ENCODE peak calls at places on chromosomes 16 and 17, in nine cellular contexts. One of them, this sample, is unnamed.

GRCh38 chr16:55325458-55326109 is 1.6 kb downstream of the IRX6 start:
- DNase-seq in progenitor cell of endocrine pancreas: no peak
- DNase-seq in RPMI8226: no peak
- DNase-seq in retinal pigment epithelial cell: no peak
- DNase-seq in GM23338: peak; percentile 13
- DNase-seq in stimulated activated CD4-positive, alpha-beta T cell treated with anti-CD3 and anti-CD28 coated beads, Interleukin-1b, Interleukin-23, amount 100 ng/mL, for 24 hours: no peak
- DNase-seq in fibroblast of lung: no peak
- DNase-seq in iPS-NIHi11: no peak
- DNase-seq in NCI-H748 treated with DMSO at 0.1 percent for 48 hours: no peak
- DNase-seq in this sample: no peak

GRCh38 chr16:23692190-23692837 is 13.6 kb downstream of the PLK1 start:
- DNase-seq in progenitor cell of endocrine pancreas: no peak
- DNase-seq in RPMI8226: no peak
- DNase-seq in retinal pigment epithelial cell: no peak
- DNase-seq in GM23338: no peak
- DNase-seq in stimulated activated CD4-positive, alpha-beta T cell treated with anti-CD3 and anti-CD28 coated beads, Interleukin-1b, Interleukin-23, amount 100 ng/mL, for 24 hours: no peak
- DNase-seq in fibroblast of lung: no peak
- DNase-seq in iPS-NIHi11: no peak
- DNase-seq in NCI-H748 treated with DMSO at 0.1 percent for 48 hours: no peak
- DNase-seq in this sample: no peak

GRCh38 chr17:28578246-28579195 is 1.8 kb upstream of the ALDOC start:
- DNase-seq in progenitor cell of endocrine pancreas: no peak
- DNase-seq in RPMI8226: no peak
- DNase-seq in retinal pigment epithelial cell: no peak
- DNase-seq in GM23338: no peak
- DNase-seq in stimulated activated CD4-positive, alpha-beta T cell treated with anti-CD3 and anti-CD28 coated beads, Interleukin-1b, Interleukin-23, amount 100 ng/mL, for 24 hours: no peak
- DNase-seq in fibroblast of lung: no peak
- DNase-seq in iPS-NIHi11: no peak
- DNase-seq in NCI-H748 treated with DMSO at 0.1 percent for 48 hours: no peak
- DNase-seq in this sample: no peak

GRCh38 chr17:5912927-5913565 is 157.1 kb upstream of the WSCD1 start:
- DNase-seq in progenitor cell of endocrine pancreas: no peak
- DNase-seq in RPMI8226: no peak
- DNase-seq in retinal pigment epithelial cell: no peak
- DNase-seq in GM23338: no peak
- DNase-seq in stimulated activated CD4-positive, alpha-beta T cell treated with anti-CD3 and anti-CD28 coated beads, Interleukin-1b, Interleukin-23, amount 100 ng/mL, for 24 hours: no peak
- DNase-seq in fibroblast of lung: no peak
- DNase-seq in iPS-NIHi11: no peak
- DNase-seq in NCI-H748 treated with DMSO at 0.1 percent for 48 hours: no peak
- DNase-seq in this sample: no peak

GRCh38 chr17:77107506-77108433 is 33.0 kb upstream of the SEC14L1 start:
- DNase-seq in progenitor cell of endocrine pancreas: no peak
- DNase-seq in RPMI8226: no peak
- DNase-seq in retinal pigment epithelial cell: no peak
- DNase-seq in GM23338: no peak
- DNase-seq in stimulated activated CD4-positive, alpha-beta T cell treated with anti-CD3 and anti-CD28 coated beads, Interleukin-1b, Interleukin-23, amount 100 ng/mL, for 24 hours: no peak
- DNase-seq in fibroblast of lung: no peak
- DNase-seq in iPS-NIHi11: no peak
- DNase-seq in NCI-H748 treated with DMSO at 0.1 percent for 48 hours: no peak
- DNase-seq in this sample: no peak

GRCh38 chr17:72743037-72743467 is 349.4 kb downstream of the SLC39A11 start:
- DNase-seq in progenitor cell of endocrine pancreas: no peak
- DNase-seq in RPMI8226: no peak
- DNase-seq in retinal pigment epithelial cell: no peak
- DNase-seq in GM23338: peak; percentile 57
- DNase-seq in stimulated activated CD4-positive, alpha-beta T cell treated with anti-CD3 and anti-CD28 coated beads, Interleukin-1b, Interleukin-23, amount 100 ng/mL, for 24 hours: no peak
- DNase-seq in fibroblast of lung: no peak
- DNase-seq in iPS-NIHi11: peak; percentile 47
- DNase-seq in NCI-H748 treated with DMSO at 0.1 percent for 48 hours: no peak
- DNase-seq in this sample: no peak

GRCh38 chr16:84829168-84829965 is 9.6 kb downstream of the CRISPLD2 start:
- DNase-seq in progenitor cell of endocrine pancreas: no peak
- DNase-seq in RPMI8226: no peak
- DNase-seq in retinal pigment epithelial cell: peak; percentile 79
- DNase-seq in GM23338: no peak
- DNase-seq in stimulated activated CD4-positive, alpha-beta T cell treated with anti-CD3 and anti-CD28 coated beads, Interleukin-1b, Interleukin-23, amount 100 ng/mL, for 24 hours: no peak
- DNase-seq in fibroblast of lung: peak; percentile 93
- DNase-seq in iPS-NIHi11: no peak
- DNase-seq in NCI-H748 treated with DMSO at 0.1 percent for 48 hours: no peak
- DNase-seq in this sample: peak; percentile 59

GRCh38 chr17:22273308-22273707 is 581.0 kb downstream of the KCNJ18 start:
- DNase-seq in progenitor cell of endocrine pancreas: no peak
- DNase-seq in RPMI8226: no peak
- DNase-seq in retinal pigment epithelial cell: no peak
- DNase-seq in GM23338: no peak
- DNase-seq in stimulated activated CD4-positive, alpha-beta T cell treated with anti-CD3 and anti-CD28 coated beads, Interleukin-1b, Interleukin-23, amount 100 ng/mL, for 24 hours: no peak
- DNase-seq in fibroblast of lung: no peak
- DNase-seq in iPS-NIHi11: no peak
- DNase-seq in NCI-H748 treated with DMSO at 0.1 percent for 48 hours: no peak
- DNase-seq in this sample: no peak

GRCh38 chr16:57534337-57534880 is 2.0 kb downstream of the CCDC102A start:
- DNase-seq in progenitor cell of endocrine pancreas: no peak
- DNase-seq in RPMI8226: no peak
- DNase-seq in retinal pigment epithelial cell: no peak
- DNase-seq in GM23338: no peak
- DNase-seq in stimulated activated CD4-positive, alpha-beta T cell treated with anti-CD3 and anti-CD28 coated beads, Interleukin-1b, Interleukin-23, amount 100 ng/mL, for 24 hours: no peak
- DNase-seq in fibroblast of lung: no peak
- DNase-seq in iPS-NIHi11: no peak
- DNase-seq in NCI-H748 treated with DMSO at 0.1 percent for 48 hours: no peak
- DNase-seq in this sample: no peak

GRCh38 chr17:72611172-72611571 is 481.3 kb downstream of the SLC39A11 start:
- DNase-seq in progenitor cell of endocrine pancreas: no peak
- DNase-seq in RPMI8226: no peak
- DNase-seq in retinal pigment epithelial cell: no peak
- DNase-seq in GM23338: no peak
- DNase-seq in stimulated activated CD4-positive, alpha-beta T cell treated with anti-CD3 and anti-CD28 coated beads, Interleukin-1b, Interleukin-23, amount 100 ng/mL, for 24 hours: no peak
- DNase-seq in fibroblast of lung: no peak
- DNase-seq in iPS-NIHi11: no peak
- DNase-seq in NCI-H748 treated with DMSO at 0.1 percent for 48 hours: no peak
- DNase-seq in this sample: no peak

GRCh38 chr16:57477531-57478202 is 8.6 kb downstream of the DOK4 start:
- DNase-seq in progenitor cell of endocrine pancreas: no peak
- DNase-seq in RPMI8226: no peak
- DNase-seq in retinal pigment epithelial cell: no peak
- DNase-seq in GM23338: peak; percentile 56
- DNase-seq in stimulated activated CD4-positive, alpha-beta T cell treated with anti-CD3 and anti-CD28 coated beads, Interleukin-1b, Interleukin-23, amount 100 ng/mL, for 24 hours: no peak
- DNase-seq in fibroblast of lung: no peak
- DNase-seq in iPS-NIHi11: no peak
- DNase-seq in NCI-H748 treated with DMSO at 0.1 percent for 48 hours: no peak
- DNase-seq in this sample: no peak

GRCh38 chr17:80937501-80938356 is 53.9 kb upstream of the CHMP6 start:
- DNase-seq in progenitor cell of endocrine pancreas: no peak
- DNase-seq in RPMI8226: no peak
- DNase-seq in retinal pigment epithelial cell: no peak
- DNase-seq in GM23338: no peak
- DNase-seq in stimulated activated CD4-positive, alpha-beta T cell treated with anti-CD3 and anti-CD28 coated beads, Interleukin-1b, Interleukin-23, amount 100 ng/mL, for 24 hours: no peak
- DNase-seq in fibroblast of lung: no peak
- DNase-seq in iPS-NIHi11: no peak
- DNase-seq in NCI-H748 treated with DMSO at 0.1 percent for 48 hours: no peak
- DNase-seq in this sample: no peak

GRCh38 chr17:43905985-43906852 is 1.1 kb downstream of the MPP2 start:
- DNase-seq in progenitor cell of endocrine pancreas: peak; percentile 31
- DNase-seq in RPMI8226: peak; percentile 32
- DNase-seq in retinal pigment epithelial cell: peak; percentile 28
- DNase-seq in GM23338: peak; percentile 96
- DNase-seq in stimulated activated CD4-positive, alpha-beta T cell treated with anti-CD3 and anti-CD28 coated beads, Interleukin-1b, Interleukin-23, amount 100 ng/mL, for 24 hours: no peak
- DNase-seq in fibroblast of lung: peak; percentile 55
- DNase-seq in iPS-NIHi11: peak; percentile 83
- DNase-seq in NCI-H748 treated with DMSO at 0.1 percent for 48 hours: peak; percentile 52
- DNase-seq in this sample: no peak

GRCh38 chr16:84467709-84468108 is 36.8 kb downstream of the MEAK7 start:
- DNase-seq in progenitor cell of endocrine pancreas: no peak
- DNase-seq in RPMI8226: no peak
- DNase-seq in retinal pigment epithelial cell: no peak
- DNase-seq in GM23338: no peak
- DNase-seq in stimulated activated CD4-positive, alpha-beta T cell treated with anti-CD3 and anti-CD28 coated beads, Interleukin-1b, Interleukin-23, amount 100 ng/mL, for 24 hours: no peak
- DNase-seq in fibroblast of lung: no peak
- DNase-seq in iPS-NIHi11: no peak
- DNase-seq in NCI-H748 treated with DMSO at 0.1 percent for 48 hours: no peak
- DNase-seq in this sample: no peak

GRCh38 chr17:66949501-66949900 is 15.0 kb upstream of the CACNG4 start:
- DNase-seq in progenitor cell of endocrine pancreas: no peak
- DNase-seq in RPMI8226: no peak
- DNase-seq in retinal pigment epithelial cell: no peak
- DNase-seq in GM23338: no peak
- DNase-seq in stimulated activated CD4-positive, alpha-beta T cell treated with anti-CD3 and anti-CD28 coated beads, Interleukin-1b, Interleukin-23, amount 100 ng/mL, for 24 hours: no peak
- DNase-seq in fibroblast of lung: no peak
- DNase-seq in iPS-NIHi11: no peak
- DNase-seq in NCI-H748 treated with DMSO at 0.1 percent for 48 hours: no peak
- DNase-seq in this sample: no peak

GRCh38 chr17:65699459-65699858 is 138.0 kb upstream of the AXIN2 start:
- DNase-seq in progenitor cell of endocrine pancreas: no peak
- DNase-seq in RPMI8226: no peak
- DNase-seq in retinal pigment epithelial cell: no peak
- DNase-seq in GM23338: no peak
- DNase-seq in stimulated activated CD4-positive, alpha-beta T cell treated with anti-CD3 and anti-CD28 coated beads, Interleukin-1b, Interleukin-23, amount 100 ng/mL, for 24 hours: no peak
- DNase-seq in fibroblast of lung: no peak
- DNase-seq in iPS-NIHi11: no peak
- DNase-seq in NCI-H748 treated with DMSO at 0.1 percent for 48 hours: no peak
- DNase-seq in this sample: no peak

GRCh38 chr16:29154100-29154499 is 169.2 kb downstream of the LAT start:
- DNase-seq in progenitor cell of endocrine pancreas: no peak
- DNase-seq in RPMI8226: no peak
- DNase-seq in retinal pigment epithelial cell: no peak
- DNase-seq in GM23338: no peak
- DNase-seq in stimulated activated CD4-positive, alpha-beta T cell treated with anti-CD3 and anti-CD28 coated beads, Interleukin-1b, Interleukin-23, amount 100 ng/mL, for 24 hours: no peak
- DNase-seq in fibroblast of lung: no peak
- DNase-seq in iPS-NIHi11: no peak
- DNase-seq in NCI-H748 treated with DMSO at 0.1 percent for 48 hours: no peak
- DNase-seq in this sample: no peak

GRCh38 chr17:73625975-73626706 is 18.1 kb downstream of the SDK2 start:
- DNase-seq in progenitor cell of endocrine pancreas: no peak
- DNase-seq in RPMI8226: no peak
- DNase-seq in retinal pigment epithelial cell: no peak
- DNase-seq in GM23338: no peak
- DNase-seq in stimulated activated CD4-positive, alpha-beta T cell treated with anti-CD3 and anti-CD28 coated beads, Interleukin-1b, Interleukin-23, amount 100 ng/mL, for 24 hours: no peak
- DNase-seq in fibroblast of lung: no peak
- DNase-seq in iPS-NIHi11: no peak
- DNase-seq in NCI-H748 treated with DMSO at 0.1 percent for 48 hours: no peak
- DNase-seq in this sample: no peak

GRCh38 chr16:67399218-67399733 is 6.0 kb upstream of the TPPP3 start:
- DNase-seq in progenitor cell of endocrine pancreas: peak; percentile 79
- DNase-seq in RPMI8226: peak; percentile 69
- DNase-seq in retinal pigment epithelial cell: no peak
- DNase-seq in GM23338: peak; percentile 90
- DNase-seq in stimulated activated CD4-positive, alpha-beta T cell treated with anti-CD3 and anti-CD28 coated beads, Interleukin-1b, Interleukin-23, amount 100 ng/mL, for 24 hours: peak; percentile 33
- DNase-seq in fibroblast of lung: no peak
- DNase-seq in iPS-NIHi11: peak; percentile 90
- DNase-seq in NCI-H748 treated with DMSO at 0.1 percent for 48 hours: no peak
- DNase-seq in this sample: no peak

GRCh38 chr17:37650419-37651003 is 7.3 kb upstream of the DDX52 start:
- DNase-seq in progenitor cell of endocrine pancreas: no peak
- DNase-seq in RPMI8226: peak; percentile 48
- DNase-seq in retinal pigment epithelial cell: no peak
- DNase-seq in GM23338: peak; percentile 66
- DNase-seq in stimulated activated CD4-positive, alpha-beta T cell treated with anti-CD3 and anti-CD28 coated beads, Interleukin-1b, Interleukin-23, amount 100 ng/mL, for 24 hours: no peak
- DNase-seq in fibroblast of lung: peak; percentile 57
- DNase-seq in iPS-NIHi11: peak; percentile 52
- DNase-seq in NCI-H748 treated with DMSO at 0.1 percent for 48 hours: peak; percentile 16
- DNase-seq in this sample: no peak

GRCh38 chr16:15775209-15775608 is 81.6 kb downstream of the MYH11 start:
- DNase-seq in progenitor cell of endocrine pancreas: no peak
- DNase-seq in RPMI8226: peak; percentile 41
- DNase-seq in retinal pigment epithelial cell: peak; percentile 10
- DNase-seq in GM23338: peak; percentile 20
- DNase-seq in stimulated activated CD4-positive, alpha-beta T cell treated with anti-CD3 and anti-CD28 coated beads, Interleukin-1b, Interleukin-23, amount 100 ng/mL, for 24 hours: no peak
- DNase-seq in fibroblast of lung: peak; percentile 21
- DNase-seq in iPS-NIHi11: peak; percentile 36
- DNase-seq in NCI-H748 treated with DMSO at 0.1 percent for 48 hours: no peak
- DNase-seq in this sample: no peak

GRCh38 chr16:83272843-83273242 is 534.9 kb upstream of the HSBP1 start:
- DNase-seq in progenitor cell of endocrine pancreas: no peak
- DNase-seq in RPMI8226: no peak
- DNase-seq in retinal pigment epithelial cell: no peak
- DNase-seq in GM23338: no peak
- DNase-seq in stimulated activated CD4-positive, alpha-beta T cell treated with anti-CD3 and anti-CD28 coated beads, Interleukin-1b, Interleukin-23, amount 100 ng/mL, for 24 hours: no peak
- DNase-seq in fibroblast of lung: no peak
- DNase-seq in iPS-NIHi11: no peak
- DNase-seq in NCI-H748 treated with DMSO at 0.1 percent for 48 hours: no peak
- DNase-seq in this sample: no peak

This sample was measured in epithelial cell of proximal tubule.